ENCODE peak calls at places on chromosomes 4 and X, in eight cellular contexts. Y, B, W, D, L, O, J and C are unnamed samples.

GRCh38 chr4:80963051-80963450 is 67.5 kb upstream of the BMP3 start:
- DNase-seq in Y (no peak), B (no peak), W (no peak), D (no peak), L (peak; percentile 1), O (no peak), J (no peak), C (no peak)

GRCh38 chrX:150156615-150157014 is 206.5 kb upstream of the MAMLD1 start:
- DNase-seq in Y (no peak), B (no peak), W (no peak), D (no peak), L (no peak), O (no peak), J (no peak), C (no peak)

GRCh38 chrX:133958997-133959688 is 26.3 kb downstream of the GPC3 start:
- DNase-seq in Y (no peak), B (no peak), W (no peak), D (no peak), L (no peak), O (no peak), J (no peak), C (no peak)

GRCh38 chrX:36950495-36951253 is 57.5 kb upstream of the FAM47C start:
- DNase-seq in Y (no peak), B (no peak), W (no peak), D (no peak), L (no peak), O (no peak), J (no peak), C (no peak)

GRCh38 chr4:81314196-81314896 is 99.3 kb upstream of the PRKG2 start:
- DNase-seq in Y (no peak), B (no peak), W (no peak), D (peak; percentile 24), L (no peak), O (no peak), J (peak; percentile 96), C (no peak)

GRCh38 chrX:10648608-10649007 is 28.2 kb upstream of the MID1 start:
- DNase-seq in Y (no peak), B (no peak), W (no peak), D (no peak), L (no peak), O (no peak), J (no peak), C (no peak)

GRCh38 chrX:77446029-77446585 is 1.1 kb upstream of the FGF16 start:
- DNase-seq in Y (no peak), B (peak; percentile 63), W (no peak), D (no peak), L (peak; percentile 61), O (no peak), J (no peak), C (no peak)

GRCh38 chr4:185017964-185018772 is at the start of gene HELT:
- DNase-seq in Y (no peak), B (no peak), W (peak; percentile 74), D (no peak), L (no peak), O (no peak), J (no peak), C (no peak)

GRCh38 chr4:158824425-158825274 is 55.8 kb downstream of the FNIP2 start:
- DNase-seq in Y (no peak), B (no peak), W (no peak), D (no peak), L (no peak), O (peak; percentile 43), J (no peak), C (no peak)

GRCh38 chrX:8139713-8140112 is 31.4 kb downstream of the VCX2 start:
- DNase-seq in Y (no peak), B (no peak), W (no peak), D (no peak), L (no peak), O (no peak), J (no peak), C (no peak)

GRCh38 chrX:140766024-140766611 is 56.6 kb downstream of the LINC00632 start:
- DNase-seq in Y (no peak), B (peak; percentile 63), W (peak; percentile 19), D (peak; percentile 16), L (peak; percentile 75), O (no peak), J (peak; percentile 70), C (peak; percentile 11)

GRCh38 chr4:127788517-127788916 is 6.4 kb downstream of the HSPA4L start:
- DNase-seq in Y (no peak), B (no peak), W (no peak), D (no peak), L (no peak), O (no peak), J (no peak), C (no peak)

GRCh38 chr4:80005863-80006262 is 67.2 kb downstream of the ANTXR2 start:
- DNase-seq in Y (no peak), B (no peak), W (no peak), D (no peak), L (no peak), O (no peak), J (no peak), C (no peak)

GRCh38 chr4:110175634-110176033 is 22.8 kb downstream of the ELOVL6 start:
- DNase-seq in Y (no peak), B (no peak), W (no peak), D (no peak), L (peak; percentile 61), O (no peak), J (no peak), C (no peak)

GRCh38 chrX:71292669-71293379 is 8.7 kb upstream of the ITGB1BP2 start:
- DNase-seq in Y (no peak), B (no peak), W (no peak), D (no peak), L (peak; percentile 86), O (no peak), J (no peak), C (no peak)

GRCh38 chr4:21656832-21657231 is 291.7 kb downstream of the KCNIP4 start:
- DNase-seq in Y (no peak), B (no peak), W (no peak), D (no peak), L (no peak), O (no peak), J (no peak), C (no peak)

GRCh38 chr4:152024881-152025280 is 264.1 kb upstream of the GATB start:
- DNase-seq in Y (no peak), B (no peak), W (no peak), D (no peak), L (no peak), O (no peak), J (no peak), C (no peak)

GRCh38 chr4:136793848-136794247 is 738.4 kb downstream of the PCDH18 start:
- DNase-seq in Y (no peak), B (no peak), W (no peak), D (no peak), L (no peak), O (no peak), J (no peak), C (no peak)

GRCh38 chrX:47958943-47959342 is 44.8 kb downstream of the ZNF182 start:
- DNase-seq in Y (no peak), B (no peak), W (no peak), D (no peak), L (no peak), O (no peak), J (no peak), C (no peak)

GRCh38 chr4:107719211-107719926 is 665 bp downstream of the PAPSS1 start:
- DNase-seq in Y (peak; percentile 51), B (no peak), W (no peak), D (no peak), L (peak; percentile 44), O (peak; percentile 16), J (no peak), C (peak; percentile 16)

GRCh38 chrX:17361620-17362019 is 13.4 kb upstream of the NHS start:
- DNase-seq in Y (no peak), B (no peak), W (peak; percentile 49), D (no peak), L (no peak), O (no peak), J (no peak), C (no peak)

GRCh38 chr4:25889626-25890025 is 24.4 kb upstream of the SMIM20 start:
- DNase-seq in Y (no peak), B (no peak), W (no peak), D (no peak), L (no peak), O (no peak), J (no peak), C (no peak)

GRCh38 chrX:154800508-154801207 is 4.6 kb downstream of the MPP1 start:
- DNase-seq in Y (no peak), B (no peak), W (no peak), D (no peak), L (no peak), O (no peak), J (no peak), C (no peak)

GRCh38 chr4:1626941-1627340 is 57.2 kb downstream of the FAM53A start:
- DNase-seq in Y (no peak), B (peak; percentile 38), W (no peak), D (no peak), L (no peak), O (no peak), J (no peak), C (no peak)
- H3K27ac ChIP-seq in Y (no peak overlapping the region), B (no peak overlapping the region), W (no peak overlapping the region), D (no peak overlapping the region), L (no peak overlapping the region), O (no peak overlapping the region), J (no peak overlapping the region), C (no peak overlapping the region)

GRCh38 chr4:100742045-100742444 is 224.2 kb upstream of the EMCN start:
- DNase-seq in Y (no peak), B (no peak), W (no peak), D (no peak), L (peak; percentile 15), O (no peak), J (peak; percentile 44), C (no peak)
- TF ChIP-seq CTCF in Y (no peak), B (peak; percentile 14), W (no peak), D (no peak), L (peak; percentile 34), O (peak; percentile 52), J (no peak), C (no peak)

DNA sequence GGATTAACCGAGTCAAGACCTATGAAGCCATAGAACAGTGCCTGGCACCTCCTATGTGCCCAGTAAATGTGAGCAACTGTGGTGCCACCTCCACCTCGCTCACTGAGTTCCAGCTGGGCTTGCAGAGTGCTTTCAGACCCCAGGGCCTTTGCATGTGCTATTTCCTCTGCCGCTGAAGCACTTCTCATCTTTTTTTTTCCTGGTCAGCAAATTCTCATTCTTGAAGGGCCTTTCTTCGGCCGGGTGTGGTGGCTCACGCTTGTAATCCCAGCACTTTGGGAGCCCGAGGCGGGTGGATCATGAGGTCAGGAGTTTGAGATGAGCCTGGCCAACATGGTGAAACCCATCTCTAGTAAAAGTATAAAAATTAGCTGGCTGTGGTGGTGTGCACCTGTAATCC is 76.5 kb downstream of the MSX1 start:
- DNase-seq in Y (no peak), B (no peak), W (no peak), D (no peak), L (no peak), O (no peak), J (peak; percentile 11), C (no peak)
- H3K27ac ChIP-seq in Y (no peak overlapping the region), B (no peak overlapping the region), W (no peak overlapping the region), D (no peak overlapping the region), L (no peak overlapping the region), O (no peak overlapping the region), J (no peak overlapping the region), C (no peak overlapping the region)

GRCh38 chrX:38332505-38332904 is 5.2 kb upstream of the RPGR start:
- DNase-seq in Y (no peak), B (no peak), W (no peak), D (no peak), L (no peak), O (no peak), J (no peak), C (no peak)

GRCh38 chrX:38336538-38337240 is 9.4 kb upstream of the RPGR start:
- DNase-seq in Y (no peak), B (no peak), W (no peak), D (no peak), L (no peak), O (no peak), J (peak; percentile 52), C (no peak)

GRCh38 chrX:38335382-38335781 is 8.1 kb upstream of the RPGR start:
- DNase-seq in Y (no peak), B (no peak), W (no peak), D (no peak), L (no peak), O (no peak), J (no peak), C (no peak)
- TF ChIP-seq CTCF in Y (no peak), B (no peak), W (peak; percentile 17), D (no peak), L (peak; percentile 28), O (no peak), J (no peak), C (no peak)